ENCODE peak calls at places on chromosomes 2 and 18, in ten cellular contexts. M is GM23248; N is left lung; Y is lower lobe of right lung; H is A549; O is fibroblast of lung; B is CD8-positive, alpha-beta T cell; R is upper lobe of right lung; W is tibial artery; C is colonic mucosa. S is an unnamed sample. For H3K9me3, the result is how much of the 10 kb centered on the place peaks cover.

GRCh38 chr2:111171337-111171930 is 50.7 kb downstream of the BCL2L11 start:
- DNase-seq in M (no peak), N (no peak), Y (no peak), H (no peak), O (no peak), B (no peak), R (no peak), W (no peak), C (no peak), S (no peak)

GRCh38 chr2:84865181-84865783 is 15.6 kb downstream of the TRABD2A start:
- DNase-seq in M (peak), N (no peak), Y (no peak), H (peak), O (peak), B (no peak), R (no peak), W (no peak), C (no peak), S (no peak)

GRCh38 chr2:200373196-200373595 is 66.7 kb downstream of the SPATS2L start:
- DNase-seq in M (no peak), N (no peak), Y (no peak), H (no peak), O (no peak), B (no peak), R (no peak), W (no peak), C (no peak), S (no peak)

GRCh38 chr2:167953790-167954189 is 293.6 kb downstream of the STK39 start:
- DNase-seq in M (no peak), N (no peak), Y (no peak), H (no peak), O (no peak), B (no peak), R (no peak), W (no peak), C (no peak), S (no peak)

GRCh38 chr2:129794517-129794916 is 184.9 kb upstream of the RAB6C start:
- DNase-seq in M (no peak), N (peak), Y (no peak), H (no peak), O (no peak), B (no peak), R (no peak), W (no peak), C (no peak), S (no peak)

GRCh38 chr2:147327636-147328035 is 517.2 kb upstream of the ACVR2A start:
- DNase-seq in M (peak), N (no peak), Y (no peak), H (no peak), O (no peak), B (no peak), R (no peak), W (no peak), C (no peak), S (no peak)

GRCh38 chr2:112662702-112663101 is 17.0 kb downstream of the SLC20A1 start:
- DNase-seq in M (no peak), N (no peak), Y (no peak), H (no peak), O (no peak), B (no peak), R (no peak), W (no peak), C (no peak), S (no peak)

GRCh38 chr2:229660951-229661350 is 53.4 kb downstream of the DNER start:
- DNase-seq in M (peak), N (no peak), Y (no peak), H (no peak), O (peak), B (no peak), R (no peak), W (no peak), C (no peak), S (no peak)

GRCh38 chr2:219350938-219351280 is 18.4 kb upstream of the RESP18 start:
- DNase-seq in M (peak), N (no peak), Y (no peak), H (no peak), O (no peak), B (no peak), R (no peak), W (no peak), C (no peak), S (no peak)

GRCh38 chr2:160085662-160086061 is 23.2 kb upstream of the PLA2R1 start:
- DNase-seq in M (no peak), N (no peak), Y (no peak), H (no peak), O (no peak), B (no peak), R (no peak), W (no peak), C (no peak), S (no peak)
- H3K9me3 ChIP-seq in M (under half), N (under half), Y (under half), H (under half), O (under half), B (under half), R (under half), W (under half), C (under half), S (under half)

DNA sequence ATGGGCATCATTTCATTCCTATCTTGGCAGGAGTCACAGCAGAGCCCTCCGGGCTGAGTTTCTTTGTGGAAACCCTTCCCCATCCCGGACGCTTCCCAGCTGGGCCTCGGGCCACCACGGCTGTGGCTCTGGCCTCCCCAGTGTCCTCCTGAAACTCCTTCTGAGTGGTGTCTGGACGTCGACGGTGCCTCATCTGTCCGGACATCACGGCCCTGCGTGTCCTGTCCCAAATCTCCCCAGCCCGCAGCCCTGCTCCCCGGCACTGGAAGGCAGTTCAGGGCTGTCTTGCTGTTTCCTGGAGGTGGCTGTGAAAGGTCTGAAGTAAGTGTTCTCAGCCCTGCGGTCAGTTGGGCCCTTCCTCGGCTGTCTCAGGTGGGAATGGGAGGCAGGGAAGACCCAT is 99.8 kb upstream of the TMEM18 start:
- DNase-seq in M (no peak), N (no peak), Y (no peak), H (no peak), O (no peak), B (no peak), R (no peak), W (no peak), C (no peak), S (no peak)
- H3K9me3 ChIP-seq in M (under half), N (under half), Y (under half), H (under half), O (under half), B (under half), R (under half), W (under half), C (under half), S (under half)

DNA sequence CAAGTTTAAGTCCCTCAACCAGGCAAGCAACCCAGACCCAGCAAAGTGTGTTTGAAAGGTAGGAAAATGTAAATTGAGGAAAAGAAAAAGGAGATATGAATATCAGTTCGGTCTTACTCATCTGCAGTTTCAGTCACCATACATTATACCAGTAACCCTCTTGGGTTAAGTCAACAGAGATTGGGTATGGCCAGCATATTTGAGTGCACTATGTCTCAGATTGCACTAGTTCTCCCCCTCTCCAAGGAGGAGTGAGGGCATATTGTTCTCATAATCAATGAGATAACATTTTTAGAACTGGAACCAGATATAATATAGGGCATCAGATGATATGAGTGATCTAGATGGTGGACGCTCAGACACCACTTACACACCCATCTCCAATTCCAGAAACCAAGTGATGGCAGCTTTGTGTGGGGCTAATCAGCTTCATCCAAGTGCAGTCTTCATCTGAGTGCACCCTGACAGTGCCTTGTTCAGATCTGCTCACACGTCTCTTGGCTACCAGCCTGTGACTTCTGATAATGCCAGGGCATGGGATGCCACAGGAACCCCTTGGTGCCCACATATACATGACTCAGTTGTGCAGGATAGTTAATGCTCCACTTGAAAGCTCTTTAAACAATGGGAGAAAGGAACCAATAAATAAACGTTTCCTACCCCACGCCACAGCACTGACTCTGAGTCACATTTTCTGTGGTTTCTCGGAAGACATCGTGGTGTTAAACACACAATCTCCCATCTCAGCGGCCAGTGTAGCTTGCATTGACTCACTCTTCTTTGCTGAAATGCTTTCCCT is 141.7 kb downstream of the COPS8 start:
- DNase-seq in M (peak), N (no peak), Y (no peak), H (peak), O (peak), B (no peak), R (no peak), W (no peak), C (no peak), S (no peak)
- H3K9me3 ChIP-seq in M (under half), N (under half), Y (under half), H (under half), O (under half), B (under half), R (under half), W (under half), C (under half), S (under half)

GRCh38 chr2:96510931-96511595 is 5.9 kb upstream of the NEURL3 start:
- DNase-seq in M (no peak), N (no peak), Y (no peak), H (no peak), O (no peak), B (no peak), R (no peak), W (peak), C (no peak), S (no peak)
- H3K9me3 ChIP-seq in M (under half), N (under half), Y (under half), H (under half), O (under half), B (under half), R (under half), W (under half), C (under half), S (under half)

DNA sequence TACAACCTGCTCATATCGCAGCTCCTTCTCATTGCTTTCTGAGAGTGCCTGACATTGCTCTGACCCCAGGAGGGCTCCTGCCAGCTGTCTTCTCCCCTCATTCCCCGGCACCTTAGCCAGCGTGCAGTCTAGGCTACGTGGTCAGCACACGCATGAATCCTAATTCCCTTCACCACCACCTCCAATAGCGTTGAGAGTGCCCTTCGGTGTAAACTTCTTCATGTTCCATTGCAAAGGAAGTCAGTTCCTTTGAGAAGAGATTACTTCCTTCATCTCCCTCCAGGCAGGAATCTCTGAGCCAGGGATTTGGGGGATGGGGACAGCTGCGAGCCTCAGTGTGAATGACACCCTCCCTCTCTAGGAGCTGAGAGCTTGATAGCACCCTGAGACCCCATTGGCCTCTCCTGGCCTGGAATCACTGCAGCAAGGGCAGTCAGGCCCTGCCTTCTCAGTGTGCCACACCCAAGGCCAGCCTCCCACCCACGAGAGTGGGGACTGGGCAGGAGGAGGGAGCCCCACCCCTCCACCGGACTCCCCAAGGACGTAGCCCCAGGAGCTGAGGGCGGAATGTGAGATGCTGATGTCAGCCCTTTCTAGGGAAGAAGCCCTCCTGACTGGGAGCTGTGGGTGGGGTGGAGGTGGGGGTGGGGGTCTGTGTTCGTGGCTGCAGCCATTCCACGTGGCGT is 53.4 kb downstream of the SLC66A2 start:
- DNase-seq in M (no peak), N (no peak), Y (no peak), H (no peak), O (no peak), B (no peak), R (peak), W (no peak), C (no peak), S (no peak)
- H3K9me3 ChIP-seq in M (under half), N (under half), Y (under half), H (under half), O (under half), B (under half), R (under half), W (under half), C (under half), S (under half)